ENCODE peak calls at places on chromosomes 11 and 22, in eight cellular contexts. J is HCT116, U is upper lobe of left lung, V is Panc1, W is HepG2, S is GM23338, I is K562, P is GM12878. D is an unnamed sample.

GRCh38 chr22:30763815-30764686 is 69.4 kb downstream of the OSBP2 start:
- ATAC-seq in J (peak), U (peak), V (peak), W (peak), S (peak), I (peak), P (peak), D (no peak)

GRCh38 chr11:94305146-94305545 is 766 bp downstream of the IZUMO1R start:
- ATAC-seq in J (peak), U (peak), V (no peak), W (no peak), S (no peak), I (no peak), P (no peak), D (no peak)

GRCh38 chr22:32409977-32410376 is 2.1 kb downstream of the RTCB start:
- ATAC-seq in J (no peak), U (no peak), V (no peak), W (no peak), S (no peak), I (no peak), P (no peak), D (no peak)

GRCh38 chr11:122007611-122008071 is 108.4 kb downstream of the BLID start:
- ATAC-seq in J (no peak), U (peak), V (no peak), W (no peak), S (no peak), I (no peak), P (no peak), D (peak)

GRCh38 chr11:63805844-63806415 is 7.3 kb upstream of the SPINDOC start:
- ATAC-seq in J (no peak), U (no peak), V (no peak), W (no peak), S (no peak), I (no peak), P (no peak), D (no peak)

GRCh38 chr22:25027959-25028840 is 75.7 kb downstream of the KIAA1671 start:
- ATAC-seq in J (peak), U (peak), V (peak), W (peak), S (peak), I (peak), P (peak), D (no peak)

GRCh38 chr22:26573026-26573662 is 16.8 kb downstream of the TPST2 start:
- ATAC-seq in J (no peak), U (peak), V (no peak), W (no peak), S (no peak), I (peak), P (no peak), D (peak)

GRCh38 chr11:34331736-34332135 is 26.1 kb downstream of the ABTB2 start:
- ATAC-seq in J (peak), U (no peak), V (peak), W (no peak), S (no peak), I (no peak), P (no peak), D (no peak)

GRCh38 chr11:80726236-80726635 is 1285.4 kb upstream of the TENM4 start:
- ATAC-seq in J (no peak), U (no peak), V (no peak), W (no peak), S (no peak), I (no peak), P (peak), D (no peak)

GRCh38 chr11:40381481-40381880 is 1078.0 kb downstream of the LRRC4C start:
- ATAC-seq in J (no peak), U (no peak), V (no peak), W (no peak), S (no peak), I (no peak), P (no peak), D (no peak)

GRCh38 chr22:21075516-21076138 is 29.9 kb downstream of the LRRC74B start:
- ATAC-seq in J (no peak), U (no peak), V (no peak), W (no peak), S (no peak), I (no peak), P (no peak), D (no peak)

GRCh38 chr11:114051558-114051957 is 8.0 kb upstream of the ZBTB16 start:
- ATAC-seq in J (no peak), U (no peak), V (no peak), W (no peak), S (no peak), I (no peak), P (no peak), D (no peak)

GRCh38 chr11:100715163-100715792 is 28.2 kb downstream of the ARHGAP42 start:
- ATAC-seq in J (no peak), U (no peak), V (no peak), W (no peak), S (no peak), I (no peak), P (peak), D (no peak)

DNA sequence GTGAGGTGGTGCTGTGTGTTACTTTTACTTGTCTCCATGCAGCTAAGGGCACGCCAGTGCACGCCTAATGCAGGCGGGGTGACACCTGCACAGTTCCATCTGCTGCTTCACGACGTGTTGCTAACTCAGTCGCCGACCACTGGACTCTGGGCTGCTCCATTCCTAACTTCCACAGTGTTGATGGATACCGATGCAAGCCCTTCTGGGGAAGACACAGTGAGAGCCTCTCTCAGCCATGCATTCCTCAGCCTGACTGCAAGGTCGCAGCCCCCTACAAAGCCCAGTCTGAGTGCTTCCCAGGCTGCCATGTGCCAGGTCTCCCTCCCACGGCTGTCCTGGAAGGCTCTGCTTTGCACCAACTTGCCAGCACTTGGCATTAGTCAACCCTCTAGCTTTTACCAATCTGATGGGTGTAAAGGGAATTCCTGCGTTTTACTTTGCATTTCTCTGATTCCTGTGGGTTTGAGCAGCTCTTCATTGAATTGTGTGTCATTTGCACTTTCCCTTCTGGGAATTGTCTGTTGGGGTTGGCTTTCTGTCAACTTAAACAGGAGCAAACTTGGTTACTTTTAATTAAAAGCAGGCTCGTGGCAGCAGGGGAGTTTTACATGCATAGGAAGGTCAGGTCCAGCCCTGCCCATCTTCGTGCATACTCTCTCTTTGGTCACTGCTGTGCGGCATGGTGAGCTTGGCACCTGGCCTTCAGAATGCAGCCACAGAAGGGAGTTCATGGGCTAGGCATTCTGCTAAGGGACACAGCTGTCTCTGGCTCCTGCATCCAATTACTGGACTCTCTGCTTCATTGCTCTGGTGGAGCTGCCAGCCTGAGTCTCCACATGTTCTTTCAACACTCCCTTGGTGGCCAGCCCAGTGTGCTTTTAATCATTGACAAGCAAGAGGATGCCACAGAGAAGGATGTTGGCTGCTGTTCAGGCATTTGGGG is 34.6 kb upstream of the SHANK2 start:
- ATAC-seq in J (peak), U (peak), V (peak), W (peak), S (peak), I (no peak), P (no peak), D (no peak)
- TF ChIP-seq POLR2AphosphoS5 in J (no peak), U (no peak), V (no peak), W (no peak), S (no peak), I (no peak), P (no peak), D (no peak)

GRCh38 chr11:11416502-11416901 is 63.5 kb upstream of the CSNK2A3 start:
- ATAC-seq in J (peak), U (peak), V (no peak), W (no peak), S (peak), I (no peak), P (peak), D (no peak)
- TF ChIP-seq POLR2AphosphoS5 in J (no peak), U (no peak), V (no peak), W (no peak), S (no peak), I (no peak), P (no peak), D (no peak)

GRCh38 chr11:45804806-45805304 is at the start of gene SLC35C1:
- ATAC-seq in J (peak), U (peak), V (peak), W (peak), S (peak), I (peak), P (peak), D (peak)
- TF ChIP-seq POLR2AphosphoS5 in J (peak), U (peak), V (peak), W (peak), S (peak), I (peak), P (peak), D (peak)

GRCh38 chr22:46613606-46613997 is 6.6 kb upstream of the GRAMD4 start:
- ATAC-seq in J (no peak), U (peak), V (no peak), W (peak), S (peak), I (no peak), P (peak), D (no peak)

GRCh38 chr22:46612341-46612903 is 7.8 kb upstream of the GRAMD4 start:
- ATAC-seq in J (no peak), U (peak), V (no peak), W (peak), S (peak), I (peak), P (peak), D (peak)

GRCh38 chr22:46611189-46611588 is 9.0 kb upstream of the GRAMD4 start:
- ATAC-seq in J (no peak), U (no peak), V (no peak), W (no peak), S (no peak), I (no peak), P (no peak), D (no peak)

GRCh38 chr22:46614070-46614931 is 5.9 kb upstream of the GRAMD4 start:
- ATAC-seq in J (no peak), U (no peak), V (no peak), W (no peak), S (no peak), I (no peak), P (peak), D (no peak)

GRCh38 chr22:46612904-46613605 is 7.1 kb upstream of the GRAMD4 start:
- ATAC-seq in J (no peak), U (peak), V (no peak), W (peak), S (peak), I (no peak), P (peak), D (peak)
- TF ChIP-seq POLR2AphosphoS5 in J (no peak), U (no peak), V (no peak), W (no peak), S (no peak), I (no peak), P (no peak), D (no peak)

DNA sequence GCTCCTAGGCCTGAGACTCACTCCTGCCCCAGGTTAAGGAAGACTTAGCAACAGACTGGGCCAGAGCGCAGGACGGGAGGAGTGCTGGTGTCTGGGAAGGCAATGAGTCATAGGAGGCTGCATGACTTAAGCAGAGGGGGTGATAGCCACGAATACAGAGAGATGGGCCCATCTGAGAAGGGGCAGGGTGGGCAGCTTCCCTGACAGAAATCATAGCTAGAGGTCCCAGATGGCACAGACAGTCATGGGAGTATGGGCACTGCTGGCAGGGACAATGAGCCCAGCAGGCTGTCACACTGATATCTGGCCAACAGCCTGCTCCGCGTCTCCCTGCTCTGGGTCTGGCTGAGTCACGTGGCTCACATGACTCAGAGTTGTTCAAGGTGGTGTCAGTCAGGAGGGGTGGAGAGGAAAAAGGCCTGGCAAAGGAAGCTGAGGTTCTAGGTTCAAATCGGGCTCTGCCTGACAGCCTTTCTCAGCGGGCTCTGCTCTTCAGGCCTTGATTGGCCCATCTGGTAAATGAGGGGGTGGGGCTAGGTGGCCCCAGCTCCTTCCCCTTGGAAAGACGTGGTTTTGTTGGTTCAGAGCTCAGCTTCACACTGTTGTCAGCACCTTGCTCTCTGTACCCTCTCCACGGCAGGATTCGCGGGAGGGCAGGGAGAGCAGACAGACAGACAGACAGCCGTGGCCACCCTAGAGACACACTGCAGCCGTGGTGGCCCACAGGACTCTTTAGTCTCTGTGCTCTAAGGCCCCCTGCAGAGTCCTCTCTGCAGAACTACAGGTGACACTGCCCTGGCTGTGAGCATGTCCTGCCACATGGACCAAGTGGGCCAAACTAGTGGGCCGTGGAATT is 47.8 kb downstream of the DBX1 start:
- ATAC-seq in J (peak), U (peak), V (peak), W (no peak), S (no peak), I (peak), P (no peak), D (peak)
- TF ChIP-seq POLR2AphosphoS5 in J (peak), U (no peak), V (no peak), W (no peak), S (no peak), I (no peak), P (no peak), D (peak)

GRCh38 chr22:29559030-29559429 is 5.5 kb upstream of the THOC5 start:
- ATAC-seq in J (no peak), U (no peak), V (no peak), W (no peak), S (no peak), I (no peak), P (no peak), D (no peak)

GRCh38 chr22:29555065-29555644 is 1.6 kb upstream of the THOC5 start:
- ATAC-seq in J (no peak), U (no peak), V (no peak), W (no peak), S (no peak), I (no peak), P (no peak), D (no peak)

GRCh38 chr22:29550005-29550404 is 3.6 kb downstream of the THOC5 start:
- ATAC-seq in J (no peak), U (no peak), V (no peak), W (no peak), S (no peak), I (no peak), P (no peak), D (no peak)

DNA sequence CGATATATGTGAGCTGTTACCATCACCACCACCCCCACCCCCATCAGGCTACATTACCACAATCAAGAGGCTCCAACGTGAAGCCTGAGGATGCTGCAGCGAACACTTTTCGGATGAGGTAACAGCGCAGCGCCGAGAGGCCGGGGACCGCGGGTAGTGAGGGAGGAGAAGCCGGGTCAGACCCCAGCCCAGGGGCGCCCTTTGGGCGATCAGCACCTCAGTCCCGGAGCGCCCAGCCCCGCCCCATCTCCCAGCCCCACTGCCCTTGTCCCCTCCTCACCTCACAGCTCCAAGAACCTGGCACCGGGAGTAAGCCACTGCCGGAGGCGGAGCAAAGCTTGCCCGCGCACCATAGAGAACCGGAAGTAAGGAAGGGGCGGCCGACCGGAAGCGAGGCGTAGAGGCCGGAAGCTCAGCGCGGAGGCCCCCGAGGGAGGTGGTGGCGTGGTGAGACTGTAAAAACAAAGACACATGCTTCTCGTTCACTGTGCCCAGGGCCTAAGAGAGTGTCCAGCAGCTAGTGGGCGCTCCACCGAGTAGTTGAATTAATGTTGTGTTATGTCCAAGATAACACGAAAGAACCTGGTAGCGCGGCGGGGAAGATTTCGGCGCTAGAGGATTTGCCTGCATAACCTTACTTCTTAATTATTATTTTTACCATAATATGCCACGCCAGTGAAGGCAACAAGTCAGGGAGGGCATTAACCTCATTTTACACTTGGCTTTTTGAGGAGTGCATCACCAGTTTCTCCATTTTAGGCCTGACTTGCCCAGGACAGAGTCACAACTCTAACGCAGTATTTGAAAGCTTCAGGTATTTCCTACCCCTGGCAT is at the start of gene THOC5:
- ATAC-seq in J (peak), U (peak), V (peak), W (peak), S (peak), I (peak), P (peak), D (peak)
- TF ChIP-seq POLR2AphosphoS5 in J (peak), U (peak), V (peak), W (peak), S (peak), I (peak), P (peak), D (peak)

DNA sequence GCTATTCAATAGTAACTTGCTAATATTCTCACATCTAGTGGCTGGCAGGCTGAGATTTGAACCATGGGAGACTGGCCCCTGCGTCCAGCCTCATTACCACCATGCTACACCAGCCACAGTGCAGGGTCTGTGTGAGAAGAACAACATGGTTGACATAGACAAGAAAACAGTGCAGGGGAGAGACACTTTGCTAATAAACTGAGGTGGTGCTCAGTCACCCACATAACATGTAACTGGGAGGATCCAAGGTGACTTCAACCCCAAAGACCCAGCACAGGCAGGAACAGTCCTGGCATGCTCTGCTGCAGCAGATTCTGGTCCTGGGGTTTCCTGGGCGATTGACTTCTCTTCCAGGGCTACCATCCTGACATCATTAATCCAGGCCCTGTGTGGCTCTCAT is 143.1 kb downstream of the CSNK2A3 start:
- ATAC-seq in J (no peak), U (no peak), V (no peak), W (no peak), S (no peak), I (no peak), P (no peak), D (no peak)
- TF ChIP-seq POLR2AphosphoS5 in J (no peak), U (no peak), V (no peak), W (no peak), S (no peak), I (no peak), P (no peak), D (no peak)

DNA sequence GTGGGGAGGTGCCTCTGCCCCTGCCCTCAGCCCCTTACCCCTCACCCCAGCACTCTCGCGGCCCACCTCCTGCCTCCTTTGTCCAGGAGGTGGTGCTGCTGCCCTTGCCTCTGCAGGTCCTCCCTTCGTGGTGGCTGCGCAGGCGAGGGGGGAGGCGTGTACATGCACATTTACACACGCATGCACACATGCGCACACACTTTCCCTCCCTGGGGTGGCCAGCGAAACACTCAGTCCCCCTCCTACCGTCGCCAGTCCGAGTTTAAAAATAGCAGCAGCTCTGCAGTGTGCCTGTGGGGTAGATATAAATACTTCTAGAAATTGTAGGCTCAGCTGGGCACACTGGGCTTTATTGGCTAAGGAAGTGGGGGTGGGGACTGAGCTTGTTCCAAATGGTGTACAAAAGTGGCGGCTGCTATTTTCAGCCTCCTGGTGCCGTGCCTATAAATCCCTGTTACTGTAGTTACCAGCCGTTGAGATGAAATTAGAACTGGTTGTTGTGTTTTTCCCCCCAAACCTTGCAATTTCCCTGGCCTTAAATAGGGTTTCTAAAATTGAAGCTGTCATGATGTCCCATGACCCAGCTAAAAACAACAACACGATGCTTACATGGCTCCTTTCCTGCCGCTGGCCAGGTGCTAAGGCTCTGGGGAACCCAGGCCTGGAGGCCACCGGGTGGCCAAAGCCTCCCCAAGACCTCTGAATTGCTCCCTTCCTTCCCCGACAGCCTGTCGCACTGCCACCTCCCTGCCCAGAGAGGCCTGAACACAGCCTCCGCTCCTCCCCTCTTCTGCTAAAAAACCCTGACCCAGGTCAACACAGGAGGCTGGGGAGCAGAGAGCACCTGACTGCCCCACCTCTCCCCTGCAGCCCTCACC is 12.4 kb downstream of the PICK1 start:
- ATAC-seq in J (peak), U (no peak), V (peak), W (peak), S (peak), I (peak), P (no peak), D (peak)
- TF ChIP-seq POLR2AphosphoS5 in J (no peak), U (no peak), V (no peak), W (no peak), S (no peak), I (no peak), P (no peak), D (peak)